ENCODE peak calls at places on chromosomes 2 and 18, in four cellular contexts. H is K562, U is H1, S is GM12878. Y is an unnamed sample.

GRCh38 chr18:63590368-63590767 is 3.2 kb downstream of the SERPINB13 start:
- DNase-seq in H (no peak), U (no peak), S (no peak), Y (no peak)

GRCh38 chr2:221911316-221911715 is 339.2 kb upstream of the EPHA4 start:
- DNase-seq in H (no peak), U (no peak), S (no peak), Y (no peak)

GRCh38 chr2:184765048-184765881 is 166.9 kb downstream of the ZNF804A start:
- DNase-seq in H (no peak), U (no peak), S (no peak), Y (no peak)

GRCh38 chr2:165067958-165068612 is 112.8 kb upstream of the SLC38A11 start:
- DNase-seq in H (peak; percentile 26), U (peak; percentile 49), S (no peak), Y (peak; percentile 23)

GRCh38 chr2:230895536-230896345 is 29.3 kb downstream of the GPR55 start:
- DNase-seq in H (no peak), U (no peak), S (no peak), Y (no peak)

GRCh38 chr2:43592443-43592842 is 3.4 kb downstream of the THADA start:
- DNase-seq in H (no peak), U (no peak), S (no peak), Y (no peak)

GRCh38 chr2:44941551-44942234 is at the start of gene SIX3:
- DNase-seq in H (no peak), U (no peak), S (no peak), Y (no peak)

GRCh38 chr2:43132523-43133301 is 93.7 kb downstream of the ZFP36L2 start:
- DNase-seq in H (no peak), U (no peak), S (no peak), Y (no peak)

GRCh38 chr18:12585218-12585617 is 72.7 kb downstream of the SPIRE1 start:
- DNase-seq in H (no peak), U (no peak), S (no peak), Y (no peak)

GRCh38 chr2:159879061-159879604 is 81.1 kb upstream of the CD302 start:
- DNase-seq in H (no peak), U (no peak), S (peak; percentile 77), Y (peak; percentile 70)
- TF ChIP-seq CHD1 in H (no peak), U (no peak), S (no peak), Y (no peak)

DNA sequence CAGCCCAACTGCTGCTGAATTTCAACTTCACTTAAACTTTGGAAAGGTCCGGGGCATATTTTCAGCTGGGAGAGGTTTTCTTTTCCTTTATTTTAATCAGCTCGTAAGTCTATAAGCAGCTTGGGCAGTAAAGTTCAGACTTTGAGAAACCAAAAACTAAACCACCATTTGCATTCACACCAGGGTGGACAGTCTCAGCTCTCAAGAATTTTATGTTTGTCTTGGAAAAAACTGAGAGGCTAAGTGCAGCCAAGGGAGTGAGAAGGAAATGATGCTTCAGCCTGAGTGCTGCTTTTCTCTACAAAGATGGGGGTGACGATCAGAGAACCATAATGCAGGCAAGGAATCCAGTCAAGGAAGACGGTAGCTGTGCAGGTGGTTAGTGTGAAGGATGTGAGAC is 30.2 kb downstream of the MCFD2 start:
- DNase-seq in H (no peak), U (no peak), S (no peak), Y (peak; percentile 80)
- TF ChIP-seq CHD1 in H (no peak), U (no peak), S (no peak), Y (no peak)

GRCh38 chr2:142012797-142013196 is 118.0 kb downstream of the LRP1B start:
- DNase-seq in H (no peak), U (no peak), S (no peak), Y (no peak)
- TF ChIP-seq CHD1 in H (no peak), U (no peak), S (no peak), Y (no peak)

GRCh38 chr2:217858519-217859466 is 144.0 kb downstream of the TNS1 start:
- DNase-seq in H (peak; percentile 19), U (no peak), S (no peak), Y (peak; percentile 96)
- TF ChIP-seq CHD1 in H (no peak), U (no peak), S (no peak), Y (no peak)

GRCh38 chr18:77254711-77255110 is 5.1 kb downstream of the GALR1 start:
- DNase-seq in H (no peak), U (no peak), S (no peak), Y (no peak)
- TF ChIP-seq CHD1 in H (no peak), U (no peak), S (no peak), Y (no peak)

GRCh38 chr18:58362829-58363231 is 266.1 kb downstream of the ALPK2 start:
- DNase-seq in H (no peak), U (no peak), S (no peak), Y (peak; percentile 51)

GRCh38 chr18:58362027-58362575 is 266.8 kb downstream of the ALPK2 start:
- DNase-seq in H (no peak), U (no peak), S (no peak), Y (peak; percentile 97)

GRCh38 chr18:58360324-58360723 is 268.6 kb downstream of the ALPK2 start:
- DNase-seq in H (no peak), U (no peak), S (no peak), Y (no peak)

GRCh38 chr18:58359226-58360019 is 269.5 kb downstream of the ALPK2 start:
- DNase-seq in H (no peak), U (no peak), S (no peak), Y (peak; percentile 33)

DNA sequence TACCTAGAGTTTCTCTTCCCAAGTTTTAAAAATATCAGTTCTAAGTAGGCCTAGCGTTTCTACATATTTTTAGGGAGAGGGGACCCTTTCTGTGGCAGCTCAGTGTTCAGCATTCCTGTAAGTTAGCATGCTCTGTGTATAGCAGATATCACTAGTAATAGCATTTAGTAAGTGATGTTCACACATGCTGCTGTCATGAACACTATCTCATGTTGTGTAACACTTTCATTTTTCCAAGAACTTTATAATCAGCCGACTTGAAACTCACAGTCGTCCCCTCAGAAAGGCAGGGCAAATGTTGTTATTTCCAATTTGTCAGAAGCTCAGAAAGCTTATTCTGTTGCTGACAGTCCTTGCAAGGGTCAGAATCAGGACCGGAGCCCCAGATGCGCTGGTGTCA is 267.7 kb downstream of the ALPK2 start:
- DNase-seq in H (no peak), U (no peak), S (no peak), Y (peak; percentile 27)
- TF ChIP-seq CHD1 in H (no peak), U (no peak), S (no peak), Y (no peak)

Y was measured in IMR-90.